ENCODE peak calls at places on chromosomes 12 and 14, in five cellular contexts. A is stimulated activated CD4-positive, alpha-beta T cell treated with anti-CD3 and anti-CD28 coated beads, Interleukin-1b, Interleukin-23, amount 100 ng/mL, for 24 hours; E is activated CD8-positive, alpha-beta memory T cell treated with anti-CD3 and anti-CD28 coated beads for 4 hours; K is NCI-H1092 treated with DMSO at 0.1 percent for 48 hours; X is central memory CD4-positive, alpha-beta T cell. Q is an unnamed sample.
A peak's percentile ranks its signal among the peaks of the same experiment; 100 is the strongest.

GRCh38 chr12:110453569-110454296 is 3.6 kb upstream of the ARPC3 start:
- DNase-seq in E (no peak), X (no peak), A (no peak), K (no peak), Q (no peak)

GRCh38 chr14:53603994-53604393 is 352.6 kb downstream of the BMP4 start:
- DNase-seq in X (no peak), E (no peak), A (no peak), K (no peak), Q (no peak)

GRCh38 chr12:115758886-115759620 is 518.4 kb downstream of the MED13L start:
- DNase-seq in E (no peak), X (no peak), K (no peak), A (no peak), Q (no peak)

GRCh38 chr12:87155616-87156015 is 873.6 kb downstream of the C12orf50 start:
- DNase-seq in K (no peak), E (no peak), A (no peak), X (no peak), Q (no peak)

GRCh38 chr12:52976574-52977071 is 27.7 kb downstream of the KRT18 start:
- DNase-seq in K (no peak), E (no peak), X (no peak), A (no peak), Q (no peak)

GRCh38 chr14:100904307-100905019 is 941 bp upstream of the RTL1 start:
- DNase-seq in E (no peak), X (no peak), A (no peak), K (no peak), Q (no peak)

GRCh38 chr12:8996682-8997405 is 7.5 kb downstream of the KLRG1 start:
- DNase-seq in A (no peak), E (peak; percentile 7), K (no peak), X (no peak), Q (no peak)

GRCh38 chr12:11879306-11879705 is 191.4 kb upstream of the BCL2L14 start:
- DNase-seq in X (no peak), A (no peak), E (no peak), K (no peak), Q (no peak)

GRCh38 chr12:107318804-107319535 is 225.6 kb upstream of the CRY1 start:
- DNase-seq in E (no peak), K (peak; percentile 37), X (no peak), A (no peak), Q (no peak)

GRCh38 chr12:125773033-125773432 is 707.8 kb downstream of the AACS start:
- DNase-seq in K (no peak), E (no peak), X (no peak), A (no peak), Q (no peak)

GRCh38 chr12:95484524-95484923 is 10.6 kb downstream of the METAP2 start:
- DNase-seq in X (no peak), K (no peak), A (no peak), E (no peak), Q (no peak)

GRCh38 chr12:125734137-125734536 is 668.9 kb downstream of the AACS start:
- DNase-seq in A (no peak), X (no peak), E (no peak), K (no peak), Q (no peak)

GRCh38 chr12:110936367-110937103 is 16.2 kb upstream of the MYL2 start:
- DNase-seq in K (no peak), E (no peak), A (no peak), X (no peak), Q (no peak)

GRCh38 chr14:63854330-63854729 is 1.5 kb downstream of the SYNE2 start:
- DNase-seq in K (peak; percentile 67), E (no peak), A (no peak), X (no peak), Q (no peak)

GRCh38 chr14:95915326-95915725 is 38.7 kb downstream of the TUNAR start:
- DNase-seq in E (no peak), X (no peak), K (no peak), A (no peak), Q (no peak)

GRCh38 chr14:103443106-103443505 is 57.9 kb downstream of the MARK3 start:
- DNase-seq in A (no peak), X (no peak), K (no peak), E (no peak), Q (no peak)

GRCh38 chr14:75217508-75218206 is 41.2 kb upstream of the TMED10 start:
- DNase-seq in K (no peak), X (no peak), A (no peak), E (no peak), Q (no peak)

GRCh38 chr14:80940146-80940545 is 1.4 kb downstream of the CEP128 start:
- DNase-seq in K (no peak), E (no peak), A (no peak), X (no peak), Q (no peak)

GRCh38 chr14:58697927-58698641 is 60.3 kb downstream of the DACT1 start:
- DNase-seq in A (no peak), E (no peak), K (peak; percentile 83), X (no peak), Q (no peak)

GRCh38 chr12:77998236-77998786 is 167.6 kb downstream of the NAV3 start:
- DNase-seq in X (no peak), A (no peak), E (no peak), K (no peak), Q (no peak)

GRCh38 chr14:76267322-76268012 is 108.5 kb upstream of the ESRRB start:
- DNase-seq in A (no peak), K (peak; percentile 65), X (no peak), E (no peak), Q (no peak)

GRCh38 chr12:2877959-2878732 is 1.1 kb downstream of the RHNO1 start:
- DNase-seq in A (no peak), X (no peak), E (no peak), K (peak; percentile 89), Q (no peak)

GRCh38 chr12:53059434-53060063 is 9.7 kb downstream of the TNS2 start:
- DNase-seq in K (no peak), X (no peak), E (no peak), A (no peak), Q (no peak)

GRCh38 chr14:95327558-95328374 is 8.1 kb upstream of the CLMN start:
- DNase-seq in A (no peak), X (no peak), K (no peak), E (no peak), Q (no peak)

GRCh38 chr12:57754411-57755193 is at the start of gene MARCHF9:
- DNase-seq in A (peak; percentile 59), X (peak; percentile 86), K (peak; percentile 37), E (peak; percentile 71), Q (peak; percentile 53)

GRCh38 chr14:100836961-100837811 is 11.3 kb downstream of the MEG3 start:
- DNase-seq in A (no peak), K (no peak), X (no peak), E (no peak), Q (no peak)

GRCh38 chr12:50647479-50647878 is 116.4 kb upstream of the ATF1 start:
- DNase-seq in K (no peak), A (no peak), X (no peak), E (no peak), Q (no peak)

GRCh38 chr14:101347893-101348777 is 213.2 kb upstream of the DIO3 start:
- DNase-seq in X (no peak), K (no peak), A (no peak), E (no peak), Q (no peak)

GRCh38 chr12:4037747-4038312 is 164.6 kb upstream of the PARP11 start:
- DNase-seq in A (no peak), E (no peak), K (no peak), X (no peak), Q (no peak)

GRCh38 chr12:100493371-100494012 is 19.8 kb downstream of the NR1H4 start:
- DNase-seq in E (no peak), K (no peak), X (no peak), A (no peak), Q (no peak)

GRCh38 chr12:7497661-7498060 is 5.9 kb downstream of the CD163 start:
- DNase-seq in E (no peak), X (no peak), A (no peak), K (no peak), Q (no peak)

GRCh38 chr12:61385771-61386170 is 874.4 kb upstream of the USP15 start:
- DNase-seq in K (no peak), A (no peak), X (no peak), E (no peak), Q (no peak)

GRCh38 chr12:70260610-70261009 is 17.4 kb downstream of the CNOT2 start:
- DNase-seq in K (no peak), X (no peak), E (no peak), A (no peak), Q (no peak)

GRCh38 chr12:66831495-66831894 is 152.6 kb upstream of the GRIP1 start:
- DNase-seq in E (no peak), X (no peak), A (no peak), K (no peak), Q (no peak)

GRCh38 chr12:34604227-34604626 is 581.9 kb downstream of the ALG10 start:
- DNase-seq in E (no peak), K (no peak), X (no peak), A (no peak), Q (no peak)

GRCh38 chr14:104383088-104383805 is 196.3 kb upstream of the C14orf180 start:
- DNase-seq in E (no peak), A (no peak), K (peak; percentile 82), X (no peak), Q (no peak)

GRCh38 chr12:3533703-3534386 is 42.8 kb downstream of the PRMT8 start:
- DNase-seq in E (no peak), A (no peak), K (peak; percentile 93), X (no peak), Q (no peak)

GRCh38 chr12:28583771-28584261 is 393.6 kb downstream of the CCDC91 start:
- DNase-seq in K (no peak), X (no peak), A (no peak), E (no peak), Q (no peak)